ENCODE peak calls at places on chromosomes 7 and 10, in six cellular contexts. One of them, this sample, is unnamed.
A peak's percentile ranks its signal among the peaks of the same experiment; 100 is the strongest.

GRCh38 chr7:16712916-16713315 is 40.6 kb upstream of the TSPAN13 start:
- DNase-seq in AG20443: no peak
- DNase-seq in adrenal gland: no peak
- DNase-seq in EH: peak; percentile 50
- DNase-seq in OCI-M1: no peak
- DNase-seq in tibial nerve: no peak
- DNase-seq in this sample: no peak

GRCh38 chr7:105622114-105622731 is 40.9 kb upstream of the EFCAB10 start:
- DNase-seq in AG20443: no peak
- DNase-seq in adrenal gland: no peak
- DNase-seq in EH: no peak
- DNase-seq in OCI-M1: no peak
- DNase-seq in tibial nerve: no peak
- DNase-seq in this sample: no peak

GRCh38 chr10:3151889-3152565 is 20.6 kb downstream of the PITRM1 start:
- DNase-seq in AG20443: no peak
- DNase-seq in adrenal gland: no peak
- DNase-seq in EH: no peak
- DNase-seq in OCI-M1: no peak
- DNase-seq in tibial nerve: no peak
- DNase-seq in this sample: no peak

GRCh38 chr7:503046-503574 is 16.5 kb downstream of the PDGFA start:
- DNase-seq in AG20443: no peak
- DNase-seq in adrenal gland: no peak
- DNase-seq in EH: no peak
- DNase-seq in OCI-M1: no peak
- DNase-seq in tibial nerve: no peak
- DNase-seq in this sample: no peak

GRCh38 chr7:121745856-121746255 is 127.1 kb upstream of the PTPRZ1 start:
- DNase-seq in AG20443: no peak
- DNase-seq in adrenal gland: no peak
- DNase-seq in EH: no peak
- DNase-seq in OCI-M1: no peak
- DNase-seq in tibial nerve: no peak
- DNase-seq in this sample: no peak

GRCh38 chr7:745431-745980 is 18.4 kb upstream of the PRKAR1B start:
- DNase-seq in AG20443: no peak
- DNase-seq in adrenal gland: no peak
- DNase-seq in EH: no peak
- DNase-seq in OCI-M1: no peak
- DNase-seq in tibial nerve: no peak
- DNase-seq in this sample: no peak

GRCh38 chr10:7192831-7193348 is 217.9 kb downstream of the SFMBT2 start:
- DNase-seq in AG20443: no peak
- DNase-seq in adrenal gland: no peak
- DNase-seq in EH: no peak
- DNase-seq in OCI-M1: no peak
- DNase-seq in tibial nerve: no peak
- DNase-seq in this sample: no peak

GRCh38 chr10:51892965-51893658 is 193.7 kb upstream of the CSTF2T start:
- DNase-seq in AG20443: no peak
- DNase-seq in adrenal gland: no peak
- DNase-seq in EH: peak; percentile 8
- DNase-seq in OCI-M1: peak; percentile 46
- DNase-seq in tibial nerve: no peak
- DNase-seq in this sample: no peak

GRCh38 chr10:69571618-69572158 is 1.5 kb downstream of the NEUROG3 start:
- DNase-seq in AG20443: no peak
- DNase-seq in adrenal gland: no peak
- DNase-seq in EH: no peak
- DNase-seq in OCI-M1: no peak
- DNase-seq in tibial nerve: no peak
- DNase-seq in this sample: no peak

GRCh38 chr7:117095055-117095454 is 141.8 kb downstream of the ST7 start:
- DNase-seq in AG20443: no peak
- DNase-seq in adrenal gland: no peak
- DNase-seq in EH: no peak
- DNase-seq in OCI-M1: no peak
- DNase-seq in tibial nerve: no peak
- DNase-seq in this sample: no peak

GRCh38 chr10:79021948-79022499 is 46.7 kb upstream of the ZMIZ1 start:
- DNase-seq in AG20443: no peak
- DNase-seq in adrenal gland: no peak
- DNase-seq in EH: no peak
- DNase-seq in OCI-M1: no peak
- DNase-seq in tibial nerve: no peak
- DNase-seq in this sample: no peak

GRCh38 chr10:77794256-77795142 is 132.1 kb downstream of the DLG5 start:
- DNase-seq in AG20443: no peak
- DNase-seq in adrenal gland: no peak
- DNase-seq in EH: no peak
- DNase-seq in OCI-M1: no peak
- DNase-seq in tibial nerve: no peak
- DNase-seq in this sample: no peak

GRCh38 chr7:73596191-73597065 is 18.0 kb upstream of the TBL2 start:
- DNase-seq in AG20443: no peak
- DNase-seq in adrenal gland: no peak
- DNase-seq in EH: no peak
- DNase-seq in OCI-M1: no peak
- DNase-seq in tibial nerve: no peak
- DNase-seq in this sample: no peak